ENCODE peak calls at places on chromosome 16, in ten cellular contexts. M, A, E, U, C, O, L, G, T and Y are unnamed samples.

GRCh38 chr16:55734665-55735064 is 78.9 kb downstream of the SLC6A2 start:
- DNase-seq in E (no peak), A (peak), L (no peak), U (no peak), O (no peak), T (no peak), G (no peak), C (no peak), M (no peak), Y (peak)

GRCh38 chr16:86507173-86508027 is 2.9 kb upstream of the FOXF1 start:
- DNase-seq in E (no peak), M (no peak), L (no peak), G (no peak), O (peak), U (no peak), C (no peak), T (no peak), A (peak), Y (no peak)

GRCh38 chr16:72977127-72977526 is 70.8 kb downstream of the ZFHX3 start:
- DNase-seq in T (no peak), A (no peak), G (no peak), C (no peak), O (no peak), L (no peak), U (no peak), E (no peak), M (no peak), Y (no peak)

GRCh38 chr16:85349413-85350145 is 237.3 kb upstream of the CIBAR2 start:
- DNase-seq in M (no peak), E (no peak), T (no peak), C (no peak), A (no peak), G (peak), L (no peak), O (no peak), U (no peak), Y (no peak)

GRCh38 chr16:69188716-69189115 is 1.8 kb downstream of the SNTB2 start:
- DNase-seq in O (peak), M (no peak), U (peak), E (no peak), L (no peak), G (no peak), C (no peak), T (no peak), A (peak), Y (no peak)

GRCh38 chr16:9135797-9136196 is 44.4 kb downstream of the HAPSTR1 start:
- DNase-seq in T (no peak), U (no peak), A (no peak), O (no peak), L (peak), M (no peak), G (no peak), C (no peak), E (no peak), Y (no peak)

GRCh38 chr16:64397945-64398508 is 723.8 kb downstream of the CDH11 start:
- DNase-seq in U (peak), L (no peak), O (peak), A (no peak), E (no peak), M (no peak), T (no peak), C (no peak), G (no peak), Y (no peak)

GRCh38 chr16:82935781-82936180 is 309.0 kb downstream of the CDH13 start:
- DNase-seq in A (no peak), M (no peak), O (no peak), U (no peak), E (no peak), T (no peak), C (no peak), L (no peak), G (no peak), Y (no peak)

GRCh38 chr16:1863681-1864460 is 8.1 kb downstream of the MEIOB start:
- DNase-seq in L (no peak), C (peak), M (no peak), A (peak), U (peak), T (no peak), G (peak), E (no peak), O (peak), Y (peak)

GRCh38 chr16:89924925-89925307 is 1.8 kb downstream of the TUBB3 start:
- DNase-seq in M (no peak), T (no peak), A (no peak), O (no peak), U (no peak), L (no peak), C (no peak), E (no peak), G (peak), Y (no peak)

GRCh38 chr16:13883266-13883665 is 36.7 kb upstream of the ERCC4 start:
- DNase-seq in L (no peak), G (no peak), C (no peak), T (no peak), A (no peak), E (no peak), M (no peak), O (peak), U (no peak), Y (no peak)